ENCODE peak calls at places on chromosome 2, in eight cellular contexts. O is CD4-positive, alpha-beta T cell; E is stimulated activated CD4-positive, alpha-beta T cell treated with anti-CD3 and anti-CD28 coated beads, Interleukin-15, amount 100 ng/mL, for 24 hours; C is stimulated activated CD8-positive, alpha-beta memory T cell treated with anti-CD3 and anti-CD28 coated beads, Interleukin-2, amount 100 ng/mL, for 1 hour; M is tibial nerve; G is fibroblast of mammary gland; D is HEK293T; P is NCI-H1694 treated with DMSO at 0.1 percent for 48 hours. S is an unnamed sample.

GRCh38 chr2:64718250-64718866 is 64.6 kb upstream of the SERTAD2 start:
- DNase-seq in O (no peak), E (no peak), C (no peak), M (no peak), G (no peak), D (no peak), P (no peak), S (no peak)

GRCh38 chr2:205386109-205386508 is 296.2 kb upstream of the NRP2 start:
- DNase-seq in O (no peak), E (no peak), C (no peak), M (no peak), G (peak), D (no peak), P (no peak), S (no peak)

GRCh38 chr2:19883971-19884720 is 17.6 kb downstream of the TTC32 start:
- DNase-seq in O (no peak), E (no peak), C (no peak), M (no peak), G (no peak), D (no peak), P (no peak), S (no peak)

GRCh38 chr2:30148850-30149249 is 2.0 kb downstream of the YPEL5 start:
- DNase-seq in O (no peak), E (no peak), C (no peak), M (no peak), G (no peak), D (no peak), P (no peak), S (no peak)

GRCh38 chr2:121021685-121022084 is 263.3 kb downstream of the TFCP2L1 start:
- DNase-seq in O (no peak), E (no peak), C (no peak), M (peak), G (no peak), D (no peak), P (no peak), S (no peak)

GRCh38 chr2:215680605-215681598 is 245.0 kb upstream of the FN1 start:
- DNase-seq in O (peak), E (peak), C (no peak), M (peak), G (peak), D (no peak), P (no peak), S (no peak)

GRCh38 chr2:141323571-141323970 is 807.2 kb downstream of the LRP1B start:
- DNase-seq in O (no peak), E (no peak), C (no peak), M (no peak), G (no peak), D (no peak), P (no peak), S (no peak)

GRCh38 chr2:120552800-120553471 is 182.7 kb upstream of the GLI2 start:
- DNase-seq in O (no peak), E (peak), C (no peak), M (peak), G (peak), D (peak), P (no peak), S (peak)

GRCh38 chr2:39875182-39875913 is 96.3 kb upstream of the THUMPD2 start:
- DNase-seq in O (no peak), E (no peak), C (no peak), M (peak), G (peak), D (no peak), P (no peak), S (no peak)